ENCODE peak calls at places on chromosomes 3 and 15, in ten cellular contexts. R is cardiac septum; E is pancreas; W is nephron progenitor cell; Y is stimulated activated CD4-positive, alpha-beta T cell treated with anti-CD3 and anti-CD28 coated beads, Interleukin-12 subunit alpha, Interleukin-12 subunit beta, amount 100 ng/mL, for 4 hours; X is neuronal stem cell; N is LoVo; F is NAMALWA; G is Right ventricle myocardium superior; Z is ecto neural progenitor cell. O is an unnamed sample.

GRCh38 chr3:144831955-144832716 is 860.5 kb downstream of the DIPK2A start:
- DNase-seq in N (no peak), X (no peak), F (no peak), R (no peak), W (no peak), G (no peak), E (no peak), Z (no peak), Y (no peak), O (no peak)

GRCh38 chr3:13715961-13716360 is 163.9 kb downstream of the WNT7A start:
- DNase-seq in R (no peak), W (no peak), Y (no peak), N (no peak), F (no peak), E (no peak), G (no peak), X (no peak), Z (peak), O (no peak)

GRCh38 chr3:105284876-105285275 is 81.8 kb upstream of the ALCAM start:
- DNase-seq in X (no peak), E (no peak), G (no peak), N (no peak), R (no peak), F (no peak), W (no peak), Y (no peak), Z (no peak), O (no peak)

GRCh38 chr3:48660800-48661400 is 1.8 kb downstream of the CELSR3 start:
- DNase-seq in R (no peak), G (no peak), E (no peak), N (no peak), Y (no peak), X (no peak), W (no peak), Z (no peak), F (no peak), O (no peak)

GRCh38 chr3:113685956-113686721 is 10.3 kb downstream of the USF3 start:
- DNase-seq in G (no peak), Y (no peak), W (no peak), R (no peak), F (no peak), N (no peak), X (no peak), E (no peak), Z (no peak), O (no peak)

GRCh38 chr15:40891810-40892448 is 2.3 kb upstream of the VPS18 start:
- DNase-seq in X (no peak), Z (peak), R (no peak), F (peak), E (peak), Y (no peak), W (peak), G (peak), N (peak), O (no peak)

GRCh38 chr15:63392355-63393009 is 10.8 kb upstream of the CA12 start:
- DNase-seq in E (no peak), Y (no peak), F (no peak), R (peak), Z (no peak), N (no peak), W (no peak), X (no peak), G (no peak), O (no peak)

GRCh38 chr15:92130906-92131305 is 262.8 kb upstream of the ST8SIA2 start:
- DNase-seq in F (no peak), W (no peak), Y (no peak), E (no peak), Z (no peak), N (no peak), G (no peak), R (no peak), X (no peak), O (no peak)

GRCh38 chr3:31170932-31171670 is 276.6 kb upstream of the GADL1 start:
- DNase-seq in R (no peak), G (no peak), E (no peak), W (no peak), Z (no peak), X (no peak), F (no peak), Y (no peak), N (peak), O (no peak)

GRCh38 chr15:60591491-60592385 is 112.8 kb upstream of the ICE2 start:
- DNase-seq in W (peak), Y (peak), E (peak), X (peak), N (peak), Z (peak), R (no peak), G (peak), F (no peak), O (peak)

GRCh38 chr3:10417849-10418248 is 87.5 kb downstream of the ATP2B2 start:
- DNase-seq in E (no peak), R (no peak), G (no peak), Z (no peak), W (no peak), F (peak), X (no peak), Y (no peak), N (no peak), O (no peak)

GRCh38 chr15:39404767-39405173 is 176.1 kb upstream of the THBS1 start:
- DNase-seq in X (no peak), W (no peak), R (no peak), N (peak), Z (no peak), F (no peak), E (no peak), G (no peak), Y (no peak), O (no peak)

GRCh38 chr3:9214599-9214998 is 34.8 kb downstream of the SRGAP3 start:
- DNase-seq in G (no peak), X (no peak), R (no peak), N (no peak), Y (no peak), W (no peak), F (no peak), Z (no peak), E (no peak), O (no peak)

GRCh38 chr3:149453140-149453805 is 21.2 kb upstream of the TM4SF4 start:
- DNase-seq in X (no peak), Y (no peak), N (no peak), G (no peak), Z (no peak), E (no peak), W (no peak), R (no peak), F (no peak), O (no peak)

GRCh38 chr15:38618242-38618925 is 53.8 kb upstream of the RASGRP1 start:
- DNase-seq in R (no peak), Z (no peak), F (no peak), X (no peak), W (no peak), E (no peak), G (no peak), N (no peak), Y (no peak), O (no peak)

GRCh38 chr3:180764481-180764880 is 85.2 kb upstream of the CCDC39 start:
- DNase-seq in E (no peak), Y (no peak), F (no peak), N (no peak), X (no peak), R (no peak), W (no peak), Z (no peak), G (no peak), O (no peak)